ENCODE peak calls at places on chromosome 17, in four cellular contexts. C is psoas muscle; A is effector memory CD4-positive, alpha-beta T cell; H is A673. E is an unnamed sample.

GRCh38 chr17:31558748-31559646 is 167.5 kb downstream of the RAB11FIP4 start:
- DNase-seq in A (peak; percentile 37), C (peak; percentile 83), H (peak; percentile 44), E (peak; percentile 78)

GRCh38 chr17:1559743-1560581 is 2.6 kb downstream of the PITPNA start:
- DNase-seq in A (no peak), C (no peak), H (no peak), E (no peak)

GRCh38 chr17:63279498-63280230 is 166.4 kb downstream of the CYB561 start:
- DNase-seq in A (no peak), C (no peak), H (no peak), E (no peak)

GRCh38 chr17:63295288-63295687 is 150.8 kb downstream of the CYB561 start:
- DNase-seq in A (no peak), H (no peak), C (no peak), E (no peak)

GRCh38 chr17:29726721-29727252 is 104.1 kb upstream of the CORO6 start:
- DNase-seq in H (peak; percentile 98), C (no peak), A (no peak), E (no peak)

GRCh38 chr17:80264793-80265075 is 4.1 kb downstream of the RNF213 start:
- DNase-seq in H (no peak), C (no peak), A (no peak), E (no peak)

GRCh38 chr17:39928868-39929651 is 1.5 kb downstream of the LRRC3C start:
- DNase-seq in A (no peak), C (no peak), H (no peak), E (no peak)

GRCh38 chr17:80116923-80117380 is 15.6 kb downstream of the GAA start:
- DNase-seq in C (no peak), H (no peak), A (no peak), E (no peak)

GRCh38 chr17:73747221-73748002 is 103.2 kb upstream of the SDK2 start:
- DNase-seq in H (no peak), C (no peak), A (no peak), E (no peak)

GRCh38 chr17:35244345-35245195 is 1.7 kb downstream of the SLFN5 start:
- DNase-seq in H (peak; percentile 84), C (peak; percentile 89), A (peak; percentile 80), E (peak; percentile 89)

GRCh38 chr17:50316016-50316587 is 29.8 kb upstream of the XYLT2 start:
- DNase-seq in H (peak; percentile 81), A (no peak), C (no peak), E (no peak)

GRCh38 chr17:74960739-74961342 is 11.7 kb downstream of the HID1 start:
- DNase-seq in A (peak; percentile 16), C (no peak), H (peak; percentile 58), E (peak; percentile 62)

GRCh38 chr17:72175787-72176515 is 55.1 kb downstream of the SOX9 start:
- DNase-seq in H (peak; percentile 54), C (peak; percentile 30), A (no peak), E (no peak)

GRCh38 chr17:82092094-82092586 is 5.9 kb downstream of the FASN start:
- DNase-seq in A (no peak), C (no peak), H (no peak), E (no peak)

GRCh38 chr17:41264599-41264998 is 579 bp upstream of the KRTAP9-6 start:
- DNase-seq in A (no peak), H (no peak), C (no peak), E (no peak)

GRCh38 chr17:65222216-65222738 is 85.1 kb downstream of the RGS9 start:
- DNase-seq in H (no peak), A (no peak), C (no peak), E (no peak)

GRCh38 chr17:61862105-61862574 is 1.2 kb downstream of the BRIP1 start:
- DNase-seq in C (no peak), H (no peak), A (no peak), E (no peak)

DNA sequence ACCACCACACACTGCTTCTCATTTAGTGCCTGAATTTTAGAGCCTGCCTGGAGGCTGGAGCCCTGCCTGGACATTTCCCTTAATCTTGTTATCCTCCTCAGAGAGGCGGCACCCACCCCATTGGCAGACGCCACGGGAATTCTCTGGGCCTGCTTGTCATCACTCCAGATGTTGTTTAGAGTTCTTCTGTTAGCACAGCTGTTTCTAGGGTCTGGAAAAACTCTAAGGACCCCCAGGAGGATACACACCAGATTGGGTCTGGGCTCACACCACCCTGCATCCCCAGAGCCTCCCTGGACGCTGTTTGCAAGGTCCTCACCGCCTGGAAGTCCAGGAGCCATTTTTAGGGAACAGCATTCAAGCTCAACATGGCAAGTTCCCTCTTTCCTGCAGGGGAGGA is 565 bp upstream of the XAF1 start:
- DNase-seq in A (no peak), C (peak; percentile 43), H (peak; percentile 33), E (no peak)
- H3K4me1 ChIP-seq in A (peaks cover 12% of the 10 kb centered on the region), C (peaks cover 5% of the 10 kb centered on the region), H (peaks cover 16% of the 10 kb centered on the region), E (peaks cover 49% of the 10 kb centered on the region)

DNA sequence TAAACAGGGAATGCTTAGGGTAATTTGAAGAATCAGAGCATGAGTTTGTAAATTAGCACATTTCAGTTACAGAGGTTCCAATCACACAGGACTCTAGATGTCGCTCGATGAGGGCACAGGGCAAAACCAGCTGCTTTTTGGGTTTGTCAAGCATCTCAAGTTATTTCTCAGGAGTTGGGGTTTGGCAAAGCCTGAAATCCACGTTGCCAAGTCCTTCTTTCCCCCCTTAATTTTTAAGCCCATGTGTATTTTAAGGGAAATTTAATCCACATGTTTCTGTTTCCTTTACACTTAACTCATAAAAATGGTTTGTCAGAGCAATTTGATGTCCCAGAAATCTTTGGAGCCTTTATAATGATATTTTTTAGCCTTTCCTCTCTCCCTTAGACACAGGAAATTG is 146.9 kb downstream of the ANKFN1 start:
- DNase-seq in H (no peak), A (no peak), C (no peak), E (no peak)
- H3K4me1 ChIP-seq in H (no peaks in the 10 kb centered on the region), A (no peaks in the 10 kb centered on the region), C (no peaks in the 10 kb centered on the region), E (no peaks in the 10 kb centered on the region)

GRCh38 chr17:76000755-76001521 is at the start of gene CDK3:
- DNase-seq in A (no peak), C (no peak), H (no peak), E (no peak)
- H3K4me1 ChIP-seq in A (peaks cover 8% of the 10 kb centered on the region), C (no peaks in the 10 kb centered on the region), H (no peaks in the 10 kb centered on the region), E (peaks cover 32% of the 10 kb centered on the region)

DNA sequence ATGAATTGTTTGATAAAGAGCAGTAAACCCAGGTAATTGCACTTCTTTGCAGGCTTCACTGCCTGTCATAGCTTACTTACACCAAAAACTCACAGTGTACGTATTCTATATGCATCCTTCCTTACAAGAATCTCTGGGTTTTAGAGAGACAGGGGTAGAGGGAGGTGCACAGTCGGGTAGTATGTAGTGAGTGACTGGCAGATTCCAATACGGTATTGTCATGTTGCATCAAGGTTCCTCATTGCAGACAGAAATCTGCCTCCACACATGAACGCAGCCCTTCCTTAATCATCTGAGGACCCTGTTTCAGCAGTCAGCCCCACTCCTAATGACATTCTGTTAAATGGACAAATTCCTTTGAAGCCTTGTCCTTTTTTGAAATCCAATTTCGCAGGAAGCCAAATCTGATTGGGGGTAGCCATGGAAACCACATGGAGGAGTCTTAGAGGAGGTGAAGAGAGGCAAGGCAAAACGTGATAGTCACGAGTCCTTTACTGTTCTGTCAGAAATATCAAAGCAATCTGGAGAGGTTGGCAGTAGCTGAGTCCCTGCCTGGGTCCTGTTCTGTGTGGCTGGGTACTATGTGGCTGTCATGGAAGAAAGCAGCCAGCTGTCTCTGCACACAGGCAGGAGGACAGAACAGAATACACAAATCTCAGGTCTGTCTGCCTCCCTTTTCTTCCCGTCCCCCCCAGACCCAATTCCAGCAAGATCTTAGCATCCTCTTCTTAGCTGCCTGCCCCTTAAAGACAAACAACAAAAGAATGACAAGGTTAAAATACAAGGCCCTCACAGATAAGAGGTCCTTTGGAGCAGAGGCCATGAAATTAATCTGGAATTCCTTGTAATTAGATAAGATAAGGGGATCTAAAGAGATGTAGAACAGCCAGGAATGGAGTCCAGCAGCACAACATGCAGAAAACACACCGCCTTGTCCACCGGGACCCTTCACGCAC is 3.1 kb upstream of the SKAP1 start:
- DNase-seq in A (no peak), C (no peak), H (no peak), E (no peak)
- H3K4me1 ChIP-seq in A (peaks cover 27% of the 10 kb centered on the region), C (no peaks in the 10 kb centered on the region), H (peaks cover under 1% of the 10 kb centered on the region), E (no peaks in the 10 kb centered on the region)